ENCODE peak calls at places on chromosomes 7 and 10, in four cellular contexts. H, J, E and B are unnamed samples.

GRCh38 chr10:70404906-70405824 is 1.2 kb downstream of the EIF4EBP2 start:
- DNase-seq in H (peak; percentile 88), J (peak; percentile 63), E (peak; percentile 93), B (peak; percentile 72)

GRCh38 chr10:98262571-98262970 is 5.4 kb downstream of the LOXL4 start:
- DNase-seq in E (peak; percentile 79), J (no peak), H (peak; percentile 49), B (no peak)

GRCh38 chr10:49679480-49679893 is at the start of gene C10orf53:
- DNase-seq in J (peak; percentile 3), E (no peak), H (peak; percentile 78), B (peak; percentile 11)

GRCh38 chr10:118052816-118053215 is 6.1 kb upstream of the RAB11FIP2 start:
- DNase-seq in H (no peak), E (no peak), J (no peak), B (no peak)

GRCh38 chr10:103709341-103709920 is 145.9 kb downstream of the SH3PXD2A start:
- DNase-seq in H (peak; percentile 76), E (no peak), J (no peak), B (peak; percentile 92)

GRCh38 chr10:48604408-48605263 is at the start of gene ARHGAP22:
- DNase-seq in E (no peak), H (peak; percentile 92), J (peak; percentile 57), B (peak; percentile 73)

GRCh38 chr7:100568936-100569844 is 4.5 kb downstream of the SAP25 start:
- DNase-seq in E (peak; percentile 79), J (peak; percentile 58), H (no peak), B (peak; percentile 44)

GRCh38 chr7:69429817-69430501 is 168.3 kb upstream of the AUTS2 start:
- DNase-seq in H (no peak), E (no peak), J (peak; percentile 41), B (peak; percentile 45)

GRCh38 chr10:34163075-34163905 is 651.8 kb downstream of the PARD3 start:
- DNase-seq in J (no peak), E (no peak), H (peak; percentile 17), B (no peak)